ENCODE peak calls at places on chromosomes 3 and 15, in five cellular contexts. M is bronchial epithelial cell; T is ovary; J is tibial artery; H is CD8-positive, alpha-beta memory T cell. A is an unnamed sample.

GRCh38 chr3:149678365-149678948 is 20.6 kb upstream of the WWTR1 start:
- DNase-seq in M (peak; percentile 80), T (no peak), J (no peak), H (no peak), A (peak; percentile 35)

GRCh38 chr3:6444888-6445658 is 415.8 kb upstream of the GRM7 start:
- DNase-seq in M (no peak), T (no peak), J (no peak), H (no peak), A (no peak)

GRCh38 chr15:45212493-45212892 is 24.7 kb upstream of the SHF start:
- DNase-seq in M (no peak), T (no peak), J (no peak), H (no peak), A (no peak)

GRCh38 chr3:189824629-189825312 is 193.6 kb downstream of the TP63 start:
- DNase-seq in M (peak; percentile 99), T (no peak), J (no peak), H (no peak), A (peak; percentile 74)

GRCh38 chr15:45167631-45168205 is 20.0 kb downstream of the SHF start:
- DNase-seq in M (no peak), T (no peak), J (no peak), H (no peak), A (no peak)

GRCh38 chr15:66212471-66212870 is 41.1 kb downstream of the MEGF11 start:
- DNase-seq in M (no peak), T (no peak), J (no peak), H (no peak), A (no peak)

GRCh38 chr3:128282392-128283196 is 129.3 kb downstream of the EEFSEC start:
- DNase-seq in M (peak; percentile 23), T (peak; percentile 85), J (peak; percentile 61), H (no peak), A (no peak)

GRCh38 chr3:55624238-55624637 is 137.1 kb upstream of the WNT5A start:
- DNase-seq in M (peak; percentile 90), T (no peak), J (no peak), H (no peak), A (peak; percentile 38)

GRCh38 chr3:13282528-13282985 is 137.6 kb downstream of the NUP210 start:
- DNase-seq in M (no peak), T (no peak), J (no peak), H (no peak), A (no peak)

GRCh38 chr15:78314181-78314581 is 14.8 kb upstream of the SKIC8 start:
- DNase-seq in M (no peak), T (no peak), J (no peak), H (no peak), A (no peak)

GRCh38 chr15:85026304-85027032 is 44.8 kb downstream of the PDE8A start:
- DNase-seq in M (no peak), T (no peak), J (no peak), H (no peak), A (no peak)

GRCh38 chr3:175386630-175387029 is 527.5 kb downstream of the NAALADL2 start:
- DNase-seq in M (peak; percentile 90), T (no peak), J (no peak), H (no peak), A (no peak)

GRCh38 chr3:50189274-50189673 is 2.1 kb upstream of the GNAT1 start:
- DNase-seq in M (peak; percentile 67), T (peak; percentile 78), J (peak; percentile 75), H (no peak), A (peak; percentile 72)

GRCh38 chr15:37981781-37982180 is 47.3 kb downstream of the TMCO5A start:
- DNase-seq in M (peak; percentile 59), T (no peak), J (no peak), H (no peak), A (peak; percentile 11)

GRCh38 chr3:193040836-193041672 is 123.4 kb upstream of the MB21D2 start:
- DNase-seq in M (peak; percentile 63), T (no peak), J (no peak), H (no peak), A (no peak)

GRCh38 chr15:101384276-101384675 is 89.2 kb upstream of the SNRPA1 start:
- DNase-seq in M (no peak), T (no peak), J (no peak), H (no peak), A (no peak)

GRCh38 chr15:51970132-51970817 is 1.3 kb downstream of the LEO1 start:
- DNase-seq in M (peak; percentile 15), T (no peak), J (no peak), H (no peak), A (no peak)

GRCh38 chr3:172024679-172025078 is 14.7 kb upstream of the FNDC3B start:
- DNase-seq in M (no peak), T (no peak), J (no peak), H (no peak), A (no peak)

GRCh38 chr3:127743676-127744075 is 70.9 kb downstream of the ABTB1 start:
- DNase-seq in M (no peak), T (no peak), J (no peak), H (no peak), A (no peak)

GRCh38 chr15:40421246-40422157 is 15.9 kb downstream of the IVD start:
- DNase-seq in M (peak; percentile 38), T (peak; percentile 83), J (peak; percentile 65), H (peak; percentile 69), A (peak; percentile 49)

GRCh38 chr15:67106764-67107013 is 41.3 kb downstream of the SMAD3 start:
- DNase-seq in M (no peak), T (no peak), J (no peak), H (no peak), A (no peak)

GRCh38 chr3:141769171-141769894 is 6.1 kb downstream of the GRK7 start:
- DNase-seq in M (peak; percentile 16), T (no peak), J (no peak), H (no peak), A (no peak)

GRCh38 chr3:178975320-178975719 is 96.3 kb downstream of the ZMAT3 start:
- DNase-seq in M (peak; percentile 8), T (no peak), J (no peak), H (no peak), A (no peak)

GRCh38 chr15:28003302-28004037 is 95.6 kb downstream of the OCA2 start:
- DNase-seq in M (no peak), T (no peak), J (no peak), H (no peak), A (no peak)

GRCh38 chr3:181718416-181718815 is 6.7 kb downstream of the SOX2 start:
- DNase-seq in M (peak; percentile 31), T (no peak), J (no peak), H (no peak), A (no peak)
- H3K27me3 ChIP-seq in M (no peaks in the 10 kb centered on the region), T (peaks cover 6% of the 10 kb centered on the region), J (peaks cover 98% of the 10 kb centered on the region), H (peaks cover 55% of the 10 kb centered on the region), A (peaks cover 80% of the 10 kb centered on the region)

GRCh38 chr15:60691508-60692047 is 212.6 kb upstream of the ICE2 start:
- DNase-seq in M (no peak), T (no peak), J (no peak), H (no peak), A (no peak)

GRCh38 chr15:60690350-60690961 is 211.5 kb upstream of the ICE2 start:
- DNase-seq in M (no peak), T (no peak), J (no peak), H (no peak), A (no peak)

GRCh38 chr15:60696523-60696859 is 217.5 kb upstream of the ICE2 start:
- DNase-seq in M (no peak), T (no peak), J (no peak), H (no peak), A (no peak)

GRCh38 chr15:60699845-60700244 is 220.9 kb upstream of the ICE2 start:
- DNase-seq in M (no peak), T (no peak), J (no peak), H (no peak), A (no peak)

DNA sequence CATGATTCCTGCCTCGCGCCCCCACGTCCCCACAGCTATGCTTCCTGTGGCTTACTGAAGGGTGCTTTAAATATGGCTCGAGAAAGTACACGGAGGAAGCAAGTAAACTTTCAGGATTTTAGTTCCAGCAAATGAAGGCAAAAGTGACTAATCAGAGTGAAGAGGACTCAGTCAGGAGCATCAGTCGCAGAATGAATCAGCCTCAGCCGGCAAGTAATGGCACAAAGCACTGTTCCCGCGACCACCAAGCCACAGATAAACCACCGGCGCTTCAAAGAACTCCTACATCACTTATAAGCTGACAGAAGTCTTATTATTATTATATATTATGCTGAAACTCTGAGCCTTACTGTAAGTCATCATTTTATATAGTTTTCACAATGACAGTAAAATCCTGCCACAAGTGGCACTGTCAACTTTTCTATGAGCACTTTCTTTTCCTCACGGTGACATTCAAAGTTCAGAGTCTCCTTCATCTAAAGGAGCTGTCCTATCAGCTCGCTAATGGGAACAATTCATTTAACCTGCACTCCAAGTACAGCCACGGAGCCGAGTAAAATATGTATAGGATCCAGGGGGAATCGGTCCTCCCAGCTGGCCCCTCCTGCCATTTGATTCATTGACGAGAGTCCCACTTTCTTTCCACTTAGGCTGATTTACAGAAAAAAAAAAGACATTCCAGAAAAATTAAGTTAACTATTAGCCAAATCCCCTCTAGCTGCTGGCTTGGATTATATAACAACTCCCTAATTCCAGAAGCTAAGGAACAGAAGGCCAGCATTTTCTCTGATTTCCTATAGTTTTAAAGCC is 217.0 kb upstream of the ICE2 start:
- DNase-seq in M (peak; percentile 20), T (no peak), J (no peak), H (peak; percentile 2), A (no peak)
- H3K4me3 ChIP-seq in M (no peak overlapping the region), T (no peak overlapping the region), J (no peak overlapping the region), H (no peak overlapping the region), A (no peak overlapping the region)

GRCh38 chr3:119230745-119231144 is 9.9 kb downstream of the B4GALT4 start:
- DNase-seq in M (no peak), T (no peak), J (no peak), H (no peak), A (no peak)

GRCh38 chr3:119227064-119227850 is 13.4 kb downstream of the B4GALT4 start:
- DNase-seq in M (no peak), T (no peak), J (no peak), H (no peak), A (no peak)

GRCh38 chr3:119228290-119229145 is 12.2 kb downstream of the B4GALT4 start:
- DNase-seq in M (no peak), T (no peak), J (no peak), H (no peak), A (no peak)

GRCh38 chr3:119229190-119229589 is 11.5 kb downstream of the B4GALT4 start:
- DNase-seq in M (no peak), T (no peak), J (no peak), H (no peak), A (no peak)

DNA sequence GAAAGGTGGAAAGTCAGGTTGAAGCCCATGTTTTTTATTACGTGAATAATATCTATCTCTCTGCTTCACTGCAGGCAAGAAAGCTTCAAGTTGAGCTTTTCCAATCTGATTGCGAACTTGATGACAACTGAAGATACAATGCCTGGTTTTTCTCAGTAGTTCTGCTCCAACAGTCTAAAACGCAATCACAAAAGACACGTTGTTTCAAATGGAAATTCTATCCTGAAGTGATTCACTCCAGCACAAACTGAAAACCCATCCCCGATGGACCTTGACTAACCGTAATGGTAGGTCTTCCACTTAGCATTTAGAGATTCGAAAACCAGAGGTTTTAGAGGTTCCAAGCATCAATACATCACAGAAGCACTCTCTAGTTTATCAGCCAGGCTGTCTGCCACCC is 10.6 kb downstream of the B4GALT4 start:
- DNase-seq in M (no peak), T (no peak), J (no peak), H (no peak), A (no peak)
- H3K36me3 ChIP-seq in M (peaks cover 15% of the 10 kb centered on the region), T (no peaks in the 10 kb centered on the region), J (peaks cover 62% of the 10 kb centered on the region), H (peaks cover 35% of the 10 kb centered on the region), A (peaks cover 25% of the 10 kb centered on the region)

GRCh38 chr3:46736006-46736872 is 18.6 kb upstream of the PRSS50 start:
- DNase-seq in M (no peak), T (no peak), J (no peak), H (no peak), A (no peak)
- H3K27me3 ChIP-seq in M (no peaks in the 10 kb centered on the region), T (no peaks in the 10 kb centered on the region), J (peaks cover 14% of the 10 kb centered on the region), H (no peaks in the 10 kb centered on the region), A (no peaks in the 10 kb centered on the region)

GRCh38 chr3:112640864-112641751 is at the start of gene CCDC80:
- DNase-seq in M (peak; percentile 92), T (no peak), J (peak; percentile 25), H (no peak), A (peak; percentile 54)
- H3K4me3 ChIP-seq in M (peak within 1 kb of the TSS; percentile 31), T (peak within 1 kb of the TSS; percentile 35), J (peak within 1 kb of the TSS; percentile 49), H (no peak within 1 kb of the TSS), A (peak within 1 kb of the TSS; percentile 49)